ENCODE peak calls at places on chromosome 13, in eight cellular contexts. T, C, R, M, G, B, Q and H are unnamed samples.

GRCh38 chr13:33633701-33634525 is 184.0 kb upstream of the RFC3 start:
- DNase-seq in T (no peak), C (peak; percentile 13), R (no peak), M (no peak), G (no peak), B (no peak), Q (no peak), H (no peak)

GRCh38 chr13:101545521-101545920 is 93.0 kb downstream of the ITGBL1 start:
- DNase-seq in T (no peak), C (no peak), R (no peak), M (no peak), G (no peak), B (no peak), Q (no peak), H (no peak)

GRCh38 chr13:112335135-112335534 is 41.0 kb upstream of the SPACA7 start:
- DNase-seq in T (no peak), C (no peak), R (no peak), M (no peak), G (no peak), B (no peak), Q (no peak), H (no peak)

GRCh38 chr13:106561551-106562170 is 6.3 kb downstream of the ARGLU1 start:
- DNase-seq in T (no peak), C (no peak), R (no peak), M (no peak), G (peak; percentile 6), B (no peak), Q (no peak), H (no peak)

GRCh38 chr13:23372264-23372905 is 61.1 kb downstream of the SACS start:
- DNase-seq in T (no peak), C (no peak), R (no peak), M (no peak), G (no peak), B (no peak), Q (no peak), H (no peak)

GRCh38 chr13:83895994-83896580 is 13.8 kb upstream of the SLITRK1 start:
- DNase-seq in T (no peak), C (no peak), R (no peak), M (no peak), G (no peak), B (no peak), Q (no peak), H (no peak)

GRCh38 chr13:111361046-111361872 is 40.8 kb downstream of the TEX29 start:
- DNase-seq in T (no peak), C (no peak), R (no peak), M (no peak), G (no peak), B (no peak), Q (no peak), H (no peak)

GRCh38 chr13:99587893-99588606 is 86.8 kb downstream of the TM9SF2 start:
- DNase-seq in T (no peak), C (no peak), R (no peak), M (no peak), G (no peak), B (no peak), Q (no peak), H (no peak)

GRCh38 chr13:35499131-35500051 is 22.9 kb upstream of the MAB21L1 start:
- DNase-seq in T (no peak), C (no peak), R (no peak), M (no peak), G (no peak), B (no peak), Q (no peak), H (no peak)

GRCh38 chr13:32669030-32669646 is 82.9 kb downstream of the PDS5B start:
- DNase-seq in T (peak; percentile 12), C (no peak), R (no peak), M (no peak), G (no peak), B (peak; percentile 33), Q (no peak), H (no peak)

GRCh38 chr13:25881136-25881926 is 170.5 kb downstream of the SHISA2 start:
- DNase-seq in T (no peak), C (no peak), R (no peak), M (no peak), G (no peak), B (no peak), Q (no peak), H (no peak)

GRCh38 chr13:25607096-25607495 is 235.3 kb downstream of the ATP8A2 start:
- DNase-seq in T (no peak), C (no peak), R (no peak), M (no peak), G (no peak), B (no peak), Q (no peak), H (no peak)

GRCh38 chr13:112973577-112973951 is 4.5 kb downstream of the MCF2L start:
- DNase-seq in T (no peak), C (no peak), R (peak; percentile 60), M (peak; percentile 59), G (no peak), B (no peak), Q (no peak), H (peak; percentile 3)

GRCh38 chr13:27583645-27584044 is 36.7 kb downstream of the LNX2 start:
- DNase-seq in T (no peak), C (no peak), R (no peak), M (no peak), G (no peak), B (no peak), Q (no peak), H (no peak)

GRCh38 chr13:62293081-62293480 is 877.4 kb upstream of the PCDH20 start:
- DNase-seq in T (no peak), C (no peak), R (no peak), M (no peak), G (no peak), B (no peak), Q (no peak), H (no peak)

GRCh38 chr13:46908511-46908910 is 11.7 kb upstream of the HTR2A start:
- DNase-seq in T (no peak), C (no peak), R (no peak), M (no peak), G (no peak), B (no peak), Q (no peak), H (no peak)

GRCh38 chr13:98930014-98930625 is 47.7 kb downstream of the DOCK9 start:
- DNase-seq in T (no peak), C (no peak), R (no peak), M (no peak), G (no peak), B (peak; percentile 21), Q (no peak), H (no peak)

GRCh38 chr13:33450956-33451709 is 165.6 kb upstream of the STARD13 start:
- DNase-seq in T (no peak), C (peak; percentile 50), R (no peak), M (no peak), G (no peak), B (no peak), Q (no peak), H (no peak)

GRCh38 chr13:24138911-24139310 is 21.6 kb upstream of the SPATA13 start:
- DNase-seq in T (no peak), C (no peak), R (no peak), M (no peak), G (no peak), B (no peak), Q (no peak), H (no peak)

GRCh38 chr13:50589139-50589538 is 254.4 kb downstream of the DLEU7 start:
- DNase-seq in T (no peak), C (no peak), R (no peak), M (no peak), G (no peak), B (peak; percentile 14), Q (no peak), H (no peak)
- H3K4me1 ChIP-seq in T (peaks cover 4% of the 10 kb centered on the region), C (no peaks in the 10 kb centered on the region), R (no peaks in the 10 kb centered on the region), M (no peaks in the 10 kb centered on the region), G (peaks cover 4% of the 10 kb centered on the region), B (peaks cover under 1% of the 10 kb centered on the region), Q (peaks cover 8% of the 10 kb centered on the region), H (peaks cover 3% of the 10 kb centered on the region)

GRCh38 chr13:50537029-50537428 is 306.5 kb downstream of the DLEU7 start:
- DNase-seq in T (no peak), C (no peak), R (no peak), M (no peak), G (no peak), B (no peak), Q (no peak), H (no peak)

GRCh38 chr13:50535050-50535449 is 308.4 kb downstream of the DLEU7 start:
- DNase-seq in T (no peak), C (no peak), R (no peak), M (no peak), G (no peak), B (no peak), Q (no peak), H (no peak)

GRCh38 chr13:50527612-50528509 is 315.6 kb downstream of the DLEU7 start:
- DNase-seq in T (no peak), C (no peak), R (no peak), M (no peak), G (no peak), B (no peak), Q (no peak), H (no peak)

GRCh38 chr13:50529154-50529882 is 314.2 kb downstream of the DLEU7 start:
- DNase-seq in T (no peak), C (peak; percentile 62), R (peak; percentile 91), M (peak; percentile 94), G (no peak), B (peak; percentile 52), Q (peak; percentile 37), H (peak; percentile 84)

GRCh38 chr13:50531917-50532899 is 311.3 kb downstream of the DLEU7 start:
- DNase-seq in T (no peak), C (no peak), R (no peak), M (no peak), G (no peak), B (peak; percentile 29), Q (no peak), H (no peak)
- H3K4me1 ChIP-seq in T (peaks cover 5% of the 10 kb centered on the region), C (peaks cover 5% of the 10 kb centered on the region), R (peaks cover 18% of the 10 kb centered on the region), M (peaks cover 14% of the 10 kb centered on the region), G (peaks cover 5% of the 10 kb centered on the region), B (peaks cover 10% of the 10 kb centered on the region), Q (peaks cover 26% of the 10 kb centered on the region), H (peaks cover 20% of the 10 kb centered on the region)

DNA sequence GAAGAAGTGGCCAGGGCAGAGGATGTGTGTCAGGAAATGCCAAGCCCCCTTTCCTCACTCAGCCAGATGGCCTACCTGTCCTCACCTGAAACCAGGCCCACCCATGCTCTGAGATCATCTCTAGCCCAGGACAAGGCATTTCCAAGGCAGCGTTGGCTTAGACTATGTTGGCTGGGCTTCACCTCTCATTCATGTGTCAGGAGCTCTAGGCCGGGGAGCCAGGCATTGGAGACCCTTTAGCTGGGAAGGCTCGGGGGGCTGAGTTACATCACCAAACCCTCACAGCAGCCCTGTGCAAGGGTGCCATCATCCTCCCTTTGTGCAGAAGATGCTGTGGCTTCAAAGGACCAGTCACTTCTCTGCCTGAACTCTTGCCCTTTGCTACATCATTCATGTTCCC is 40.0 kb downstream of the COL4A2 start:
- DNase-seq in T (no peak), C (no peak), R (no peak), M (no peak), G (no peak), B (no peak), Q (no peak), H (no peak)
- H3K4me1 ChIP-seq in T (peaks cover 4% of the 10 kb centered on the region), C (peaks cover 38% of the 10 kb centered on the region), R (peaks cover 12% of the 10 kb centered on the region), M (peaks cover 29% of the 10 kb centered on the region), G (no peaks in the 10 kb centered on the region), B (peaks cover 3% of the 10 kb centered on the region), Q (peaks cover 89% of the 10 kb centered on the region), H (peaks cover 38% of the 10 kb centered on the region)

DNA sequence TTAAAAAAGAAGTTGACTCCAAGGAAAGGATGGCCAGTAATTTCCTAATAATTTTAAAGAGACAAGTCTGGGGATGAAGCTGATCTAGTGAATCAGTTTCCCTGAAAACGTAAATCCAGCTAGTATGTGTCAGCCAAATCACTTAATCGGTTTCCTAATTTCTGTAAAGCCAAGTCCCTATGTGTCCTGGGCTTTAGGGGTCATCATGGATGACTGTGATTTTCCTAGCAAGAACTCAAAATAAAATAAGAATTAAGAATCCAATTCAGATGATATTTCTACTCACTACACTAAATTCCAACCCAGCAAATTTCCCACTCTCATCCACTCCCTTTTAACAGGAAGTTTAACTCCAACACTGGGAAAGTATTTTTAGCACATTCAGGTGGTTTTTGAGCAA is 35.8 kb downstream of the ELF1 start:
- DNase-seq in T (no peak), C (no peak), R (no peak), M (no peak), G (no peak), B (no peak), Q (no peak), H (no peak)
- H3K4me1 ChIP-seq in T (no peaks in the 10 kb centered on the region), C (no peaks in the 10 kb centered on the region), R (peaks cover 55% of the 10 kb centered on the region), M (peaks cover 34% of the 10 kb centered on the region), G (peaks cover 23% of the 10 kb centered on the region), B (peaks cover 19% of the 10 kb centered on the region), Q (peaks cover 61% of the 10 kb centered on the region), H (peaks cover 62% of the 10 kb centered on the region)